ENCODE peak calls at places on chromosomes 4 and X, in five cellular contexts. Q, L, H, N and Y are unnamed samples.
A peak's percentile ranks its signal among the peaks of the same experiment; 100 is the strongest.

GRCh38 chr4:123892997-123893745 is 496.6 kb downstream of the SPRY1 start:
- DNase-seq in H (no peak), N (no peak), Q (peak; percentile 86), L (no peak), Y (no peak)

GRCh38 chr4:17578482-17578891 is 1.5 kb downstream of the LAP3 start:
- DNase-seq in H (no peak), Q (no peak), L (no peak), N (no peak), Y (no peak)

GRCh38 chr4:10098770-10099139 is 17.8 kb downstream of the WDR1 start:
- DNase-seq in Q (no peak), L (no peak), H (peak; percentile 51), N (peak; percentile 23), Y (no peak)

GRCh38 chrX:103310592-103311400 is at the start of gene BEX2:
- DNase-seq in H (peak; percentile 89), Q (no peak), L (peak; percentile 58), N (peak; percentile 70), Y (no peak)

GRCh38 chrX:50045808-50046207 is 123.4 kb downstream of the CLCN5 start:
- DNase-seq in N (no peak), H (no peak), L (no peak), Q (no peak), Y (no peak)

GRCh38 chr4:124754671-124755070 is 42.1 kb upstream of the ANKRD50 start:
- DNase-seq in L (no peak), N (no peak), Q (no peak), H (no peak), Y (no peak)

GRCh38 chr4:3829211-3829953 is 63.2 kb downstream of the ADRA2C start:
- DNase-seq in N (no peak), H (no peak), L (peak; percentile 40), Q (no peak), Y (no peak)

GRCh38 chrX:100819534-100819836 is 706 bp upstream of the CSTF2 start:
- DNase-seq in L (no peak), Q (no peak), H (no peak), N (no peak), Y (no peak)

GRCh38 chr4:26459756-26460530 is 30.3 kb downstream of the CCKAR start:
- DNase-seq in N (no peak), H (no peak), L (no peak), Q (no peak), Y (no peak)

GRCh38 chrX:107602694-107603239 is 25.5 kb upstream of the PRPS1 start:
- DNase-seq in H (no peak), L (no peak), Q (no peak), N (no peak), Y (no peak)

GRCh38 chr4:159290321-159291030 is 187.6 kb downstream of the RAPGEF2 start:
- DNase-seq in H (no peak), N (no peak), Q (no peak), L (no peak), Y (no peak)

GRCh38 chr4:176469546-176469945 is 149.8 kb downstream of the SPCS3 start:
- DNase-seq in Q (no peak), H (no peak), L (no peak), N (no peak), Y (no peak)

GRCh38 chr4:150315175-150315574 is 236.9 kb downstream of the DCLK2 start:
- DNase-seq in L (no peak), H (no peak), N (no peak), Q (no peak), Y (no peak)

GRCh38 chrX:154351183-154352011 is 23.0 kb downstream of the FLNA start:
- DNase-seq in H (peak; percentile 59), N (no peak), Q (no peak), L (no peak), Y (no peak)

GRCh38 chr4:152780267-152780811 is 585 bp downstream of the ARFIP1 start:
- DNase-seq in L (peak; percentile 54), Q (peak; percentile 13), N (peak; percentile 59), H (no peak), Y (no peak)

GRCh38 chr4:106690487-106690886 is 321.9 kb upstream of the GIMD1 start:
- DNase-seq in H (no peak), N (no peak), L (no peak), Q (no peak), Y (no peak)

GRCh38 chr4:151865327-151865726 is 104.5 kb upstream of the GATB start:
- DNase-seq in L (peak; percentile 86), Q (no peak), H (no peak), N (no peak), Y (no peak)

GRCh38 chr4:133839326-133839725 is 362.3 kb downstream of the PABPC4L start:
- DNase-seq in N (no peak), Q (no peak), L (no peak), H (no peak), Y (no peak)

GRCh38 chrX:2608638-2609430 is 82.3 kb upstream of the CD99 start:
- DNase-seq in Q (peak; percentile 72), H (peak; percentile 87), N (peak; percentile 79), L (peak; percentile 95), Y (peak; percentile 91)

GRCh38 chrX:154349979-154350378 is 24.5 kb downstream of the FLNA start:
- DNase-seq in N (no peak), Q (no peak), L (no peak), H (peak; percentile 20), Y (no peak)

GRCh38 chr4:123896446-123897071 is 500.0 kb downstream of the SPRY1 start:
- DNase-seq in L (no peak), N (no peak), H (no peak), Q (no peak), Y (no peak)

GRCh38 chr4:89737888-89738287 is 99.1 kb downstream of the SNCA start:
- DNase-seq in Q (no peak), L (no peak), H (no peak), N (no peak), Y (no peak)

GRCh38 chr4:13340672-13341071 is 143.5 kb downstream of the RAB28 start:
- DNase-seq in L (no peak), H (no peak), N (no peak), Q (peak; percentile 27), Y (no peak)

GRCh38 chrX:83022020-83022419 is 486.1 kb upstream of the POU3F4 start:
- DNase-seq in Q (no peak), L (no peak), N (no peak), H (no peak), Y (no peak)

GRCh38 chrX:29858714-29859113 is 356.6 kb upstream of the MAGEB2 start:
- DNase-seq in L (no peak), N (no peak), H (no peak), Q (no peak), Y (no peak)

GRCh38 chrX:154056739-154057367 is 37.2 kb upstream of the IRAK1 start:
- DNase-seq in N (no peak), H (no peak), L (no peak), Q (peak; percentile 86), Y (no peak)

GRCh38 chr4:120870279-120870673 is 52.2 kb downstream of the PRDM5 start:
- DNase-seq in Q (peak; percentile 4), N (no peak), L (no peak), H (no peak), Y (no peak)

GRCh38 chrX:16160729-16161128 is 6.6 kb upstream of the MAGEB17 start:
- DNase-seq in H (no peak), L (no peak), Q (peak; percentile 1), N (no peak), Y (no peak)

GRCh38 chr4:26048378-26048882 is 134.4 kb downstream of the SMIM20 start:
- DNase-seq in N (no peak), Q (no peak), L (no peak), H (no peak), Y (no peak)

GRCh38 chr4:2843909-2844584 is 403 bp downstream of the ADD1 start:
- DNase-seq in Q (no peak), L (peak; percentile 81), N (no peak), H (no peak), Y (peak; percentile 77)

GRCh38 chr4:160375746-160376452 is 1273.0 kb downstream of the RAPGEF2 start:
- DNase-seq in N (no peak), H (peak; percentile 16), Q (no peak), L (no peak), Y (no peak)

GRCh38 chr4:146095091-146095690 is 80.3 kb upstream of the LSM6 start:
- DNase-seq in Q (peak; percentile 32), N (no peak), H (no peak), L (no peak), Y (no peak)

GRCh38 chrX:73852022-73852421 is 289.0 kb downstream of the CHIC1 start:
- DNase-seq in N (no peak), H (no peak), Q (no peak), L (no peak), Y (no peak)

GRCh38 chrX:106698693-106699092 is 27.8 kb upstream of the RNF128 start:
- DNase-seq in H (no peak), N (no peak), Q (no peak), L (no peak), Y (no peak)

GRCh38 chrX:136519069-136519468 is 12.9 kb upstream of the VGLL1 start:
- DNase-seq in H (no peak), L (no peak), Q (no peak), N (no peak), Y (no peak)

GRCh38 chr4:107757860-107758476 is 37.9 kb upstream of the PAPSS1 start:
- DNase-seq in L (no peak), H (no peak), N (no peak), Q (peak; percentile 28), Y (no peak)

GRCh38 chr4:182486895-182487294 is 243.7 kb downstream of the TENM3 start:
- DNase-seq in Q (no peak), L (no peak), H (no peak), N (no peak), Y (no peak)

GRCh38 chrX:72016881-72017783 is 106.5 kb downstream of the NHSL2 start:
- DNase-seq in H (no peak), L (no peak), N (no peak), Q (no peak), Y (peak; percentile 49)

GRCh38 chr4:143515905-143516304 is 2.4 kb downstream of the SMARCA5 start:
- DNase-seq in L (no peak), Q (no peak), N (no peak), H (no peak), Y (no peak)

GRCh38 chrX:34619920-34620319 is 37.2 kb downstream of the TMEM47 start:
- DNase-seq in N (no peak), H (no peak), L (no peak), Q (no peak), Y (no peak)
- H3K27ac ChIP-seq in N (no peak overlapping the region), H (no peak overlapping the region), L (peak overlapping the region; percentile 48), Q (no peak overlapping the region), Y (no peak overlapping the region)

GRCh38 chr4:6692806-6693205 is 872 bp upstream of the S100P start:
- DNase-seq in N (no peak), H (no peak), Q (peak; percentile 59), L (no peak), Y (no peak)
- H3K27ac ChIP-seq in N (peak overlapping the region; percentile 27), H (no peak overlapping the region), Q (peak overlapping the region; percentile 81), L (no peak overlapping the region), Y (no peak overlapping the region)

GRCh38 chr4:68878048-68878447 is 62.3 kb downstream of the UGT2B10 start:
- DNase-seq in L (no peak), H (no peak), Q (no peak), N (no peak), Y (no peak)
- H3K27ac ChIP-seq in L (no peak overlapping the region), H (no peak overlapping the region), Q (no peak overlapping the region), N (no peak overlapping the region), Y (no peak overlapping the region)

DNA sequence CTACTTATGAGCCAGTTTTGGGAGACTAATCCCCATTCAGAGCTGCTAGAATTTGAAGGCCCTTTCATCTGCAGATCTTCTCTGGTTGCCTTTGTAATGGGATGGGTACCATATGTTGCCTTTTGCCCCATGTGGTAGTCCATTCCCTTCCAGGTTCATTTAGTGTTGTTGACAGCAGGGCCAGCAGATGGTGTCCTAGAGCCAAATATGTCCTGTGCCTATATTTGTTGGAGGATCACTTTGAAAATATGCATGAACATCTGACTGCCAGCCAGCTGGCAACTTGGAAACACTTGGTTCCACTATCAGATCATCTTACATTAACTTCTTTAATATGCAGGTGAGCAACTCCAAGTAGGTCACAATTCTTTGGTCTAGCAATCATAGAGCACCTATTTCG is 30.4 kb downstream of the CFAP299 start:
- DNase-seq in H (peak; percentile 47), L (no peak), N (peak; percentile 24), Q (peak; percentile 23), Y (no peak)
- H3K27ac ChIP-seq in H (no peak overlapping the region), L (no peak overlapping the region), N (no peak overlapping the region), Q (no peak overlapping the region), Y (no peak overlapping the region)